ENCODE peak calls at places on chromosomes 3 and 15, in five cellular contexts. B is lung, J is foreskin fibroblast, R is HCEC 1CT, W is brain microvascular endothelial cell. I is an unnamed sample.

GRCh38 chr3:187208159-187208558 is 10.9 kb downstream of the RTP1 start:
- DNase-seq in B (no peak), J (peak), R (no peak), W (no peak), I (no peak)

GRCh38 chr3:123448503-123449091 is at the start of gene ADCY5:
- DNase-seq in B (no peak), J (peak), R (no peak), W (no peak), I (no peak)

GRCh38 chr3:182925330-182925943 is 54.9 kb downstream of the DCUN1D1 start:
- DNase-seq in B (no peak), J (peak), R (no peak), W (peak), I (no peak)

GRCh38 chr15:35713733-35714132 is 167.8 kb upstream of the DPH6 start:
- DNase-seq in B (no peak), J (peak), R (peak), W (peak), I (no peak)

GRCh38 chr3:41176554-41176953 is 22.8 kb upstream of the CTNNB1 start:
- DNase-seq in B (no peak), J (peak), R (no peak), W (no peak), I (no peak)

GRCh38 chr3:8776406-8776805 is 7.0 kb upstream of the OXTR start:
- DNase-seq in B (no peak), J (peak), R (no peak), W (peak), I (no peak)

GRCh38 chr3:42749753-42750231 is 23.3 kb downstream of the CCDC13 start:
- DNase-seq in B (no peak), J (peak), R (peak), W (no peak), I (peak)

GRCh38 chr3:146071636-146072035 is 89.3 kb downstream of the PLOD2 start:
- DNase-seq in B (no peak), J (no peak), R (no peak), W (no peak), I (no peak)

GRCh38 chr3:16456784-16457415 is 56.6 kb downstream of the RFTN1 start:
- DNase-seq in B (peak), J (peak), R (peak), W (peak), I (no peak)

GRCh38 chr3:50671331-50671730 is 3.4 kb upstream of the DOCK3 start:
- DNase-seq in B (no peak), J (peak), R (peak), W (peak), I (no peak)

GRCh38 chr3:153484842-153485241 is 322.8 kb downstream of the RAP2B start:
- DNase-seq in B (no peak), J (no peak), R (no peak), W (no peak), I (no peak)

GRCh38 chr3:139292192-139292591 is 51.6 kb upstream of the MRPS22 start:
- DNase-seq in B (no peak), J (peak), R (no peak), W (no peak), I (no peak)

GRCh38 chr3:134308350-134308891 is 57.8 kb upstream of the RYK start:
- DNase-seq in B (peak), J (peak), R (peak), W (peak), I (peak)

GRCh38 chr15:72784233-72784876 is 797 bp upstream of the ADPGK start:
- DNase-seq in B (peak), J (peak), R (peak), W (peak), I (peak)

GRCh38 chr15:79378394-79379158 is 53.6 kb upstream of the MINAR1 start:
- DNase-seq in B (no peak), J (peak), R (peak), W (no peak), I (no peak)

GRCh38 chr15:52866698-52867097 is 76.6 kb upstream of the ONECUT1 start:
- DNase-seq in B (no peak), J (no peak), R (no peak), W (no peak), I (no peak)

GRCh38 chr3:197181751-197182150 is 116.7 kb downstream of the DLG1 start:
- DNase-seq in B (peak), J (peak), R (no peak), W (peak), I (no peak)

GRCh38 chr3:49346797-49347251 is 7.0 kb upstream of the USP4 start:
- DNase-seq in B (no peak), J (peak), R (peak), W (peak), I (no peak)

GRCh38 chr3:53231532-53232511 is 24.0 kb downstream of the TKT start:
- DNase-seq in B (no peak), J (no peak), R (no peak), W (no peak), I (no peak)

GRCh38 chr15:88852476-88852875 is 42.9 kb downstream of the HAPLN3 start:
- DNase-seq in B (no peak), J (no peak), R (no peak), W (no peak), I (no peak)

GRCh38 chr15:65033659-65034269 is 4.3 kb upstream of the MTFMT start:
- DNase-seq in B (no peak), J (peak), R (peak), W (peak), I (peak)

GRCh38 chr3:173502983-173503568 is 105.5 kb downstream of the NLGN1 start:
- DNase-seq in B (no peak), J (peak), R (no peak), W (peak), I (no peak)